ENCODE peak calls at places on chromosomes 16 and 17, in seven cellular contexts. H, V, G, W, S, K and B are unnamed samples. For H4K20me1, the result is how much of the 10 kb centered on the place peaks cover.

GRCh38 chr16:70697601-70698170 is 11.8 kb upstream of the MTSS2 start:
- DNase-seq in H (no peak), V (no peak), G (no peak), W (no peak), S (no peak), K (no peak), B (no peak)

GRCh38 chr17:7060165-7060890 is 16.4 kb upstream of the SLC16A11 start:
- DNase-seq in H (no peak), V (peak), G (no peak), W (peak), S (no peak), K (no peak), B (peak)

GRCh38 chr16:4968879-4969278 is 10.7 kb downstream of the SEC14L5 start:
- DNase-seq in H (no peak), V (no peak), G (no peak), W (no peak), S (no peak), K (peak), B (peak)

GRCh38 chr16:85663891-85664321 is 24.8 kb downstream of the GINS2 start:
- DNase-seq in H (no peak), V (peak), G (no peak), W (peak), S (no peak), K (no peak), B (peak)

GRCh38 chr17:74118504-74118903 is 85.0 kb upstream of the RPL38 start:
- DNase-seq in H (no peak), V (no peak), G (peak), W (no peak), S (no peak), K (peak), B (no peak)

GRCh38 chr17:20095366-20096080 is 86.4 kb downstream of the SPECC1 start:
- DNase-seq in H (no peak), V (peak), G (peak), W (peak), S (no peak), K (peak), B (peak)

GRCh38 chr17:4199818-4200402 is 56.9 kb downstream of the CYB5D2 start:
- DNase-seq in H (peak), V (peak), G (peak), W (peak), S (peak), K (peak), B (peak)

GRCh38 chr17:1108810-1109605 is 70.8 kb downstream of the ABR start:
- DNase-seq in H (peak), V (peak), G (no peak), W (peak), S (peak), K (peak), B (peak)

GRCh38 chr16:17228048-17228707 is 242.6 kb downstream of the XYLT1 start:
- DNase-seq in H (no peak), V (no peak), G (no peak), W (no peak), S (no peak), K (no peak), B (no peak)

GRCh38 chr16:87581867-87582220 is 20.5 kb upstream of the JPH3 start:
- DNase-seq in H (no peak), V (peak), G (no peak), W (peak), S (no peak), K (no peak), B (peak)

GRCh38 chr17:83081561-83082201 is 2.3 kb downstream of the METRNL start:
- DNase-seq in H (no peak), V (peak), G (no peak), W (peak), S (no peak), K (no peak), B (peak)

GRCh38 chr16:3868967-3869366 is 11.5 kb downstream of the CREBBP start:
- DNase-seq in H (no peak), V (no peak), G (no peak), W (no peak), S (no peak), K (no peak), B (no peak)

GRCh38 chr16:79492036-79492435 is 108.5 kb downstream of the MAF start:
- DNase-seq in H (no peak), V (no peak), G (no peak), W (no peak), S (no peak), K (no peak), B (no peak)

GRCh38 chr16:14002416-14002815 is 68.7 kb upstream of the MRTFB start:
- DNase-seq in H (no peak), V (no peak), G (no peak), W (no peak), S (no peak), K (no peak), B (no peak)

GRCh38 chr17:41417576-41418015 is 6.8 kb downstream of the KRT37 start:
- DNase-seq in H (peak), V (no peak), G (peak), W (peak), S (no peak), K (peak), B (no peak)

GRCh38 chr17:61848896-61849295 is 14.4 kb downstream of the BRIP1 start:
- DNase-seq in H (no peak), V (no peak), G (no peak), W (no peak), S (no peak), K (no peak), B (peak)

GRCh38 chr17:39563476-39563875 is 44.2 kb downstream of the NEUROD2 start:
- DNase-seq in H (no peak), V (peak), G (peak), W (no peak), S (no peak), K (peak), B (no peak)

GRCh38 chr16:65667013-65667578 is 545.2 kb upstream of the CDH11 start:
- DNase-seq in H (peak), V (peak), G (peak), W (peak), S (no peak), K (peak), B (no peak)

GRCh38 chr16:75491876-75492275 is 3.4 kb downstream of the CHST6 start:
- DNase-seq in H (peak), V (no peak), G (peak), W (no peak), S (no peak), K (peak), B (peak)

DNA sequence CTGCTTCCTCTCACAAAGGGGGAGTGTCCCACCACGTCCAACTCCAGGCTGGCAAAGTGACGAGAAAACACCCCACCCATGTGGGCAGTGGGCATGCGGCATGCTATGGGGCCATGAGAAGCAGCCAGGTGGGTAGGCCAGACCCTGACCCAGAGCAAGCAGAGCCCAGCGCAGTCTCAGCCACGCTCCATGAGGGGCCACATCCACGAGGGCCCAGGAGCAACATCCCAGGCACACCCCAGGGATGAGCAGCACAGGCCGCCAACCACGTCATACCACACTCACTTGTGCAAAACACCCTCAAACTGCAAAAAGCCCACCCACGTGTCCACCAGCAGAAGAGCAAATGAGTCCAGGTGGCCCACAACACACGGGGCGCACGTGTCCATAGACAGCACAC is 117.0 kb downstream of the ZNF778 start:
- DNase-seq in H (no peak), V (no peak), G (no peak), W (no peak), S (no peak), K (no peak), B (peak)
- H4K20me1 ChIP-seq in H (under half), V (under half), G (under half), W (half or more), S (half or more), K (half or more), B (half or more)

GRCh38 chr16:67780847-67781547 is 25.4 kb downstream of the RANBP10 start:
- DNase-seq in H (no peak), V (no peak), G (no peak), W (no peak), S (no peak), K (no peak), B (no peak)
- H4K20me1 ChIP-seq in H (under half), V (under half), G (under half), W (under half), S (under half), K (under half), B (under half)

DNA sequence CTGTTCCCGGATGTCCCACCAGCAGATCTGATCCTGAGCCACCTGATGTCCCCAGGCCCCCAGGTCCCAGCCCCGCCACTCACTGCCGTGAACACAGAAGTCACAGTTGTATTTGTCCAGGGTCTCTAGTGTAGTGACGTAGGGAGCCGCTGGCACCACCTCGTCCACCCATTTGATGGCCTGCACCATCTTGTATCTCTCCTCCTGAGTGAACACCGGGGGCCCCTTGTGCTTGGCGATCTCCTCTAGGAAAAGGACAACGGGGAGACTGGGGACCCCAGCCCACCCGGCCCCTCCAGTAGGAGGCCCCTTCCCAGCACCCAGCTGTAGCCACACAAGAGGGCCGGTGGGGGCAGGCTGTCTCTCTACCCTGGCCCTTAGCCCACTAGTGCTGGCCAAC is 2.4 kb downstream of the PCYT2 start:
- DNase-seq in H (no peak), V (no peak), G (no peak), W (no peak), S (no peak), K (no peak), B (no peak)
- H4K20me1 ChIP-seq in H (under half), V (under half), G (under half), W (under half), S (under half), K (under half), B (under half)

DNA sequence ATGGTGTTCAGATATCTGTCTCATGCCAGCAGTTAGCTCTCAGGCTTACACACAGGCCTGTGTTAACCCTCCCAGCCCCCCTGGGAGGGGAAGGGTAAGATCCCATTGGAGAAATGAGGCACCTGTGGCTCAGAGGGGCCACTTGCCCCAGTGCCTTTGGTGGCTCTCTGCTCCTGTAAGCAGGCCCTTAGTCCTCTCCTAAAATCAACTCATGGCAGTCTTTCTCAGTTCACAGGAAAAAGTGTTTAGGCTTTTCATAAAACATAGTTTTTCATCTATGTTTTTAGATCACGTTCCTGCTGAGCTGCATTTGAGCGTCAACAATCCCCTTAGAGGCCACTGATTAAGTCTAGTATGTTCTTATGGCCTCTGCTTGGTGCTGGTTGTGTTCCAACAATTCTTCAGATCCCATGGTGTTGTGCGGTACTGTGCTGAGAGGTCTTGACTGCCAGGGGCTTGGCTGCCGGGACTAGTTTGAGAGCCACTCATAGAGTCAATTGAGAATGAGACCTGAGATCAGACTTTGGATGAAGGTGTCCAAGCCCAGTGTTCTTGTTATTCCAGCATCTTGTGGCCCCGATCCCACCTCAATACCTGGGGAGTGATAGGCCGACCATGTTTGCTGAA is 10.6 kb downstream of the TAOK2 start:
- DNase-seq in H (no peak), V (no peak), G (no peak), W (no peak), S (no peak), K (no peak), B (peak)
- H4K20me1 ChIP-seq in H (under half), V (under half), G (under half), W (under half), S (under half), K (under half), B (under half)